ENCODE peak calls at places on chromosomes 7 and 10, in six cellular contexts. O is upper lobe of right lung, A is endodermal cell, T is cardiac muscle cell, X is hepatocyte, U is PC-9. K is an unnamed sample. For H3K4me1 and H3K36me3, the result is how much of the 10 kb centered on the place peaks cover.

GRCh38 chr7:144629011-144629410 is 206.8 kb downstream of the TPK1 start:
- DNase-seq in O (no peak), A (peak), T (no peak), X (no peak), U (no peak), K (no peak)

GRCh38 chr7:137266764-137267163 is 76.8 kb downstream of the PTN start:
- DNase-seq in O (no peak), A (no peak), T (no peak), X (peak), U (no peak), K (no peak)

GRCh38 chr10:92844746-92845145 is 3.6 kb upstream of the EXOC6 start:
- DNase-seq in O (no peak), A (no peak), T (peak), X (peak), U (no peak), K (no peak)

GRCh38 chr7:112202819-112203218 is 3.4 kb downstream of the DOCK4 start:
- DNase-seq in O (no peak), A (no peak), T (peak), X (peak), U (no peak), K (peak)

GRCh38 chr7:78172138-78172887 is 373.7 kb downstream of the PHTF2 start:
- DNase-seq in O (no peak), A (peak), T (no peak), X (no peak), U (no peak), K (no peak)

GRCh38 chr10:86752311-86752710 is 4.1 kb upstream of the BMPR1A start:
- DNase-seq in O (no peak), A (no peak), T (peak), X (peak), U (no peak), K (no peak)

GRCh38 chr7:119482209-119482608 is 790.8 kb upstream of the KCND2 start:
- DNase-seq in O (no peak), A (peak), T (peak), X (peak), U (no peak), K (no peak)

GRCh38 chr7:105924950-105925349 is 38.1 kb upstream of the CDHR3 start:
- DNase-seq in O (no peak), A (no peak), T (no peak), X (no peak), U (no peak), K (no peak)

GRCh38 chr10:114058297-114058696 is 14.6 kb downstream of the ADRB1 start:
- DNase-seq in O (no peak), A (no peak), T (no peak), X (no peak), U (no peak), K (no peak)

GRCh38 chr10:132671171-132672154 is 114.5 kb downstream of the NKX6-2 start:
- DNase-seq in O (peak), A (peak), T (no peak), X (no peak), U (no peak), K (no peak)

GRCh38 chr7:69736411-69736810 is 138.1 kb downstream of the AUTS2 start:
- DNase-seq in O (no peak), A (no peak), T (no peak), X (no peak), U (no peak), K (no peak)

GRCh38 chr10:2925631-2926030 is 141.7 kb upstream of the PFKP start:
- DNase-seq in O (no peak), A (peak), T (peak), X (no peak), U (no peak), K (peak)

GRCh38 chr10:50322075-50322474 is 70.8 kb upstream of the ASAH2 start:
- DNase-seq in O (no peak), A (no peak), T (peak), X (no peak), U (peak), K (no peak)

GRCh38 chr7:22814261-22815208 is 8.1 kb downstream of the TOMM7 start:
- DNase-seq in O (no peak), A (no peak), T (peak), X (no peak), U (peak), K (no peak)

GRCh38 chr10:111539246-111539645 is 462.4 kb downstream of the ADRA2A start:
- DNase-seq in O (no peak), A (no peak), T (no peak), X (no peak), U (no peak), K (no peak)

GRCh38 chr10:110629680-110630191 is 14.4 kb upstream of the RBM20 start:
- DNase-seq in O (no peak), A (no peak), T (no peak), X (peak), U (peak), K (no peak)

GRCh38 chr7:100584046-100584676 is 1.8 kb downstream of the LRCH4 start:
- DNase-seq in O (no peak), A (peak), T (peak), X (peak), U (no peak), K (peak)

GRCh38 chr7:68176974-68177373 is 1180.3 kb downstream of the TYW1 start:
- DNase-seq in O (no peak), A (peak), T (peak), X (peak), U (peak), K (no peak)

GRCh38 chr7:1092806-1093505 is 5.0 kb downstream of the GPER1 start:
- DNase-seq in O (no peak), A (no peak), T (no peak), X (peak), U (no peak), K (peak)

GRCh38 chr10:86087716-86088115 is 278.9 kb downstream of the GRID1 start:
- DNase-seq in O (no peak), A (peak), T (no peak), X (no peak), U (no peak), K (no peak)

GRCh38 chr7:11437987-11438386 is 394.0 kb downstream of the THSD7A start:
- DNase-seq in O (no peak), A (no peak), T (peak), X (no peak), U (no peak), K (no peak)

GRCh38 chr10:129532838-129533237 is 65.8 kb downstream of the MGMT start:
- DNase-seq in O (no peak), A (no peak), T (no peak), X (no peak), U (no peak), K (no peak)

GRCh38 chr7:83032195-83032594 is 130.5 kb downstream of the PCLO start:
- DNase-seq in O (no peak), A (no peak), T (no peak), X (no peak), U (no peak), K (no peak)

GRCh38 chr10:30619966-30620365 is 9.6 kb downstream of the LYZL2 start:
- DNase-seq in O (no peak), A (no peak), T (no peak), X (no peak), U (no peak), K (no peak)

GRCh38 chr7:112414855-112415490 is 35.3 kb upstream of the IFRD1 start:
- DNase-seq in O (no peak), A (no peak), T (peak), X (peak), U (no peak), K (no peak)

GRCh38 chr7:31633454-31633853 is 53.6 kb upstream of the PPP1R17 start:
- DNase-seq in O (no peak), A (no peak), T (no peak), X (no peak), U (no peak), K (no peak)

GRCh38 chr10:68423522-68423921 is 16.4 kb upstream of the RUFY2 start:
- DNase-seq in O (no peak), A (no peak), T (no peak), X (no peak), U (no peak), K (no peak)

GRCh38 chr10:112379635-112380296 is 5.8 kb downstream of the ACSL5 start:
- DNase-seq in O (no peak), A (no peak), T (no peak), X (peak), U (peak), K (no peak)

GRCh38 chr7:19773361-19773760 is at the start of gene TMEM196:
- DNase-seq in O (no peak), A (no peak), T (peak), X (peak), U (no peak), K (no peak)

GRCh38 chr7:77811895-77812685 is 13.5 kb downstream of the PHTF2 start:
- DNase-seq in O (no peak), A (no peak), T (peak), X (no peak), U (peak), K (no peak)

GRCh38 chr7:152152267-152152666 is 126.8 kb downstream of the GALNT11 start:
- DNase-seq in O (no peak), A (no peak), T (no peak), X (no peak), U (no peak), K (no peak)

GRCh38 chr7:37732253-37732652 is 48.7 kb downstream of the GPR141 start:
- DNase-seq in O (no peak), A (peak), T (peak), X (peak), U (no peak), K (no peak)

GRCh38 chr7:25803117-25803887 is 348.7 kb upstream of the NFE2L3 start:
- DNase-seq in O (no peak), A (no peak), T (no peak), X (no peak), U (no peak), K (no peak)

GRCh38 chr7:34282271-34282670 is 375.7 kb upstream of the NPSR1 start:
- DNase-seq in O (no peak), A (no peak), T (peak), X (no peak), U (no peak), K (no peak)

GRCh38 chr7:34277016-34277800 is 371.9 kb downstream of the BMPER start:
- DNase-seq in O (no peak), A (no peak), T (peak), X (no peak), U (no peak), K (no peak)

GRCh38 chr7:34277801-34278195 is 372.5 kb downstream of the BMPER start:
- DNase-seq in O (no peak), A (no peak), T (peak), X (no peak), U (no peak), K (no peak)

GRCh38 chr7:34275629-34276028 is 370.3 kb downstream of the BMPER start:
- DNase-seq in O (no peak), A (no peak), T (no peak), X (no peak), U (no peak), K (no peak)

GRCh38 chr7:34281260-34281659 is 375.9 kb downstream of the BMPER start:
- DNase-seq in O (no peak), A (no peak), T (no peak), X (no peak), U (no peak), K (no peak)
- TF ChIP-seq CTCF in O (no peak), A (peak), T (no peak), X (no peak), U (peak), K (no peak)

DNA sequence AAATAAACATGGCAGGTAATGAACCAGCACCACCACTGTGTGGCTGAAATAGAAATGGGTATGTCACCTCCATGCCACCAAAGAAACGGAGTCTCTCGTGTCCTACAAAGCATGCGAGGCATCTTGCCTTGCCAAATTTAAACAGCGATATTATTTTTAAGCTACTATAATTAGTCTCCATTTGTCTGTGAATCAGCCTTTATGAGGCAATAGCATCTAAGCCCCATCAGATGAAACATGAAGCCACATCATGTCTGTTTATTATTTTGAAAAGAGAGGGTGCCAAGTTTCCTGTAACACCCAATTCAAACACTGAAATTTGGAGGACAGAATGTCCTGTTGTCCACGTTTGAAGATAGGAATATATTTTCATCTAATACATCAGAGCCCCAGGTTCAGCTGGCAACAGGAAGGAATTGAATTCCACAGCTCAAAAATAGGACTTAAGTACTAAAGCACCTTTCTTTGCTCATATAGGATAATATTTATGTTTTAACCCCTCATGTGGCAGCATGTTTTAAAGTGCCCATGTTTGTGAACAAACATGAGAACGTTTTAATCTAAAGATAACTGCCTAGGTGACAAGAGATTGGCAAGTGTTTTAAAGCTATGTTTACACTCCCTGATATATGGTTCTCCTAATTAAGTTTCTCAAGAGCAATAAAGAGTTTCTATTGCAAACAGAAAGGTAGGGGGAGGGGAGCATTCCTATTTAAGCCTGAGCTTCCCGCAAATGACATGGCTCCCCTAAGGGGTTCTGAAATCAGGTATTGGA is 86.8 kb downstream of the SORBS1 start:
- DNase-seq in O (no peak), A (no peak), T (peak), X (peak), U (no peak), K (no peak)
- H3K4me1 ChIP-seq in O (under half), A (under half), T (half or more), X (half or more), U (under half), K (under half)

GRCh38 chr10:101851411-101852116 is 8.0 kb upstream of the KCNIP2 start:
- DNase-seq in O (no peak), A (no peak), T (peak), X (no peak), U (no peak), K (no peak)

GRCh38 chr10:101848894-101849351 is 5.3 kb upstream of the KCNIP2 start:
- DNase-seq in O (no peak), A (peak), T (peak), X (no peak), U (no peak), K (no peak)

GRCh38 chr10:101845903-101846302 is 2.3 kb upstream of the KCNIP2 start:
- DNase-seq in O (no peak), A (no peak), T (no peak), X (no peak), U (no peak), K (no peak)

GRCh38 chr10:101850747-101851146 is 7.1 kb upstream of the KCNIP2 start:
- DNase-seq in O (no peak), A (no peak), T (no peak), X (no peak), U (no peak), K (no peak)

GRCh38 chr10:101848408-101848807 is 4.8 kb upstream of the KCNIP2 start:
- DNase-seq in O (no peak), A (no peak), T (peak), X (no peak), U (no peak), K (no peak)
- H3K36me3 ChIP-seq in O (under half), A (under half), T (under half), X (under half), U (under half), K (under half)

GRCh38 chr7:8228766-8229674 is 32.9 kb downstream of the ICA1 start:
- DNase-seq in O (no peak), A (no peak), T (no peak), X (no peak), U (no peak), K (no peak)

GRCh38 chr7:8228068-8228467 is 33.9 kb downstream of the ICA1 start:
- DNase-seq in O (no peak), A (no peak), T (no peak), X (no peak), U (no peak), K (no peak)

GRCh38 chr7:8236781-8237407 is 25.1 kb downstream of the ICA1 start:
- DNase-seq in O (no peak), A (no peak), T (no peak), X (no peak), U (no peak), K (no peak)

GRCh38 chr7:8229927-8230326 is 32.0 kb downstream of the ICA1 start:
- DNase-seq in O (no peak), A (no peak), T (no peak), X (no peak), U (no peak), K (no peak)

GRCh38 chr7:8232999-8233847 is 28.7 kb downstream of the ICA1 start:
- DNase-seq in O (no peak), A (no peak), T (no peak), X (peak), U (no peak), K (no peak)
- TF ChIP-seq CTCF in O (no peak), A (no peak), T (no peak), X (no peak), U (no peak), K (no peak)

GRCh38 chr7:92769361-92769633 is 67.1 kb downstream of the CDK6 start:
- DNase-seq in O (no peak), A (no peak), T (no peak), X (no peak), U (no peak), K (no peak)

GRCh38 chr7:92768501-92769360 is 67.6 kb downstream of the CDK6 start:
- DNase-seq in O (no peak), A (no peak), T (no peak), X (no peak), U (no peak), K (no peak)

GRCh38 chr7:92766461-92767003 is 69.8 kb downstream of the CDK6 start:
- DNase-seq in O (no peak), A (no peak), T (peak), X (peak), U (peak), K (no peak)

GRCh38 chr7:92765725-92766124 is 70.6 kb downstream of the CDK6 start:
- DNase-seq in O (no peak), A (no peak), T (peak), X (peak), U (peak), K (no peak)

GRCh38 chr7:92767427-92767826 is 68.9 kb downstream of the CDK6 start:
- DNase-seq in O (no peak), A (no peak), T (peak), X (no peak), U (no peak), K (no peak)
- H3K4me1 ChIP-seq in O (under half), A (under half), T (under half), X (under half), U (half or more), K (under half)

GRCh38 chr7:44112997-44113763 is 9.0 kb downstream of the AEBP1 start:
- DNase-seq in O (no peak), A (no peak), T (no peak), X (no peak), U (no peak), K (peak)

GRCh38 chr7:44113764-44114354 is 9.5 kb downstream of the POLD2 start:
- DNase-seq in O (no peak), A (no peak), T (no peak), X (no peak), U (no peak), K (no peak)

GRCh38 chr7:44116789-44117666 is 6.3 kb downstream of the POLD2 start:
- DNase-seq in O (no peak), A (no peak), T (no peak), X (no peak), U (no peak), K (peak)

GRCh38 chr7:44116087-44116788 is 7.1 kb downstream of the POLD2 start:
- DNase-seq in O (no peak), A (no peak), T (no peak), X (no peak), U (no peak), K (peak)

DNA sequence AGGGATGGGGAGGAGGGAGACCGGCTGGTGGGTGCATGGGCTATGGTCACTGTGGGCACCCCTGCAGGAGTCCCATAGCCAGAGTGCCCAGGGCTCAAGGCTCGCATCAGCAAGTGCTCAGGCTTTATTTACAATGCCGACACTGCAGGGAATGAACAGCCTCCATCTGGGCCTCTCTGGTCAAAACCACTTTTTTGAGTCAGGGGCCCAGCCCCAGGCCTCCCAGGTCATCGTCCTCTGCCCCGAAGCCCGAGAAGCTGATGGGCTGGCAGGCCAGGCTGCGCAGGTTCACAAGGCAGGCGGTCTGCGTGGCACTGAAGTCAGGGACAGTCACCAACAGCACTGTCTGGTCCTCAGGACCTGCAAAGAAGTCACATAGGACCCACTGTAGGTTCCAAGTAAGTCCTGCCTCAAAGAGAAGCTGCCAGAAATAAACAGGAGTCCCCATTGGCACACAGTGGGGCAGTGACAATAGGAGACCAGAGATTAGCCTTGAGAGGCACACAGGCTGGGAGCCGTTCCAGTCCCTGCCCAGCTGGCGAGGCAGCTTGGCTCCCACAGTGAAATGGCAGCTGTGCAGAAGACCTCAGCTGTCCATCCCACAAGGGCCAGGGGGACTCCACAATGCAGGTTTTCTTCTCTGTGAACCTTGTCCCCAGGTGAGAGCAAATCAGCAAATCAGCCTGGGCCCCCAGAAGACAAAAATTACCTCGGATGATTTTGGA is 8.6 kb downstream of the POLD2 start:
- DNase-seq in O (no peak), A (no peak), T (no peak), X (no peak), U (no peak), K (peak)
- H3K36me3 ChIP-seq in O (under half), A (under half), T (under half), X (under half), U (under half), K (under half)

GRCh38 chr10:66627156-66627555 is 298.7 kb upstream of the LRRTM3 start:
- DNase-seq in O (no peak), A (peak), T (no peak), X (peak), U (no peak), K (no peak)
- TF ChIP-seq CTCF in O (no peak), A (peak), T (no peak), X (peak), U (peak), K (peak)

GRCh38 chr10:71750986-71751385 is 22.3 kb downstream of the VSIR start:
- DNase-seq in O (no peak), A (no peak), T (no peak), X (no peak), U (no peak), K (no peak)
- H3K4me1 ChIP-seq in O (half or more), A (under half), T (under half), X (under half), U (under half), K (half or more)

GRCh38 chr10:102139281-102140110 is 6.7 kb downstream of the PPRC1 start:
- DNase-seq in O (no peak), A (no peak), T (no peak), X (no peak), U (no peak), K (no peak)
- H3K36me3 ChIP-seq in O (half or more), A (half or more), T (under half), X (under half), U (under half), K (under half)

K was measured in kidney.